ENCODE peak calls at places on chromosomes 5 and 9, in five cellular contexts. Z is SK-N-MC, B is putamen, D is cardiac muscle cell, S is pulmonary artery endothelial cell. V is an unnamed sample.

GRCh38 chr9:132011309-132011708 is 68.4 kb downstream of the MED27 start:
- DNase-seq in S (no peak), Z (no peak), B (no peak), D (no peak), V (no peak)

GRCh38 chr5:9196403-9197224 is 349.3 kb downstream of the SEMA5A start:
- DNase-seq in B (no peak), D (peak; percentile 20), S (no peak), Z (no peak), V (no peak)

GRCh38 chr9:17018001-17018491 is 116.8 kb upstream of the CNTLN start:
- DNase-seq in D (peak; percentile 21), B (peak; percentile 1), Z (no peak), S (no peak), V (no peak)

GRCh38 chr9:101323129-101323528 is 61.7 kb downstream of the BAAT start:
- DNase-seq in Z (no peak), B (no peak), D (no peak), S (no peak), V (no peak)

GRCh38 chr5:174997688-174998087 is 273.3 kb downstream of the MSX2 start:
- DNase-seq in Z (no peak), D (no peak), B (no peak), S (no peak), V (no peak)

GRCh38 chr9:131611586-131611985 is 66.3 kb downstream of the PRRT1B start:
- DNase-seq in B (peak; percentile 71), D (no peak), S (no peak), Z (no peak), V (no peak)

GRCh38 chr5:176776916-176777315 is 33.4 kb upstream of the UNC5A start:
- DNase-seq in Z (no peak), B (no peak), S (no peak), D (no peak), V (no peak)

GRCh38 chr5:17132444-17133083 is 84.9 kb upstream of the BASP1 start:
- DNase-seq in B (no peak), S (no peak), Z (peak; percentile 82), D (peak; percentile 61), V (no peak)

GRCh38 chr5:172887735-172888134 is 53.7 kb downstream of the ERGIC1 start:
- DNase-seq in B (peak; percentile 66), D (peak; percentile 98), S (peak; percentile 86), Z (no peak), V (no peak)

GRCh38 chr9:33447404-33448158 is at the start of gene AQP3:
- DNase-seq in Z (no peak), B (no peak), S (no peak), D (peak; percentile 37), V (peak; percentile 57)

GRCh38 chr5:59104400-59105117 is 521.7 kb downstream of the RAB3C start:
- DNase-seq in B (no peak), Z (no peak), S (no peak), D (peak; percentile 44), V (no peak)

GRCh38 chr5:142170254-142170953 is 61.8 kb downstream of the NDFIP1 start:
- DNase-seq in D (no peak), B (no peak), Z (no peak), S (no peak), V (no peak)

GRCh38 chr5:10479226-10479721 is 37.6 kb downstream of the ROPN1L start:
- DNase-seq in D (peak; percentile 64), Z (no peak), S (no peak), B (no peak), V (no peak)

V was measured in neural crest cell.